ENCODE peak calls at places on chromosomes 7 and 10, in five cellular contexts. X is GM12891, P is GM12878, W is SK-N-SH, K is HepG2. H is an unnamed sample.
A peak's percentile ranks its signal among the peaks of the same experiment; 100 is the strongest.

GRCh38 chr10:614772-615582 is 74.5 kb downstream of the DIP2C start:
- DNase-seq in X (no peak), P (no peak), W (peak; percentile 56), K (no peak), H (no peak)

GRCh38 chr7:44288811-44289340 is 36.5 kb downstream of the CAMK2B start:
- DNase-seq in X (no peak), P (no peak), W (peak; percentile 32), K (no peak), H (no peak)

GRCh38 chr7:50270531-50271018 is 33.9 kb upstream of the IKZF1 start:
- DNase-seq in X (no peak), P (peak; percentile 94), W (no peak), K (no peak), H (no peak)

GRCh38 chr10:72364239-72364777 is 9.6 kb upstream of the DNAJB12 start:
- DNase-seq in X (peak; percentile 64), P (peak; percentile 59), W (peak; percentile 83), K (peak; percentile 68), H (peak; percentile 70)

GRCh38 chr7:135771961-135772638 is 23.5 kb upstream of the FAM180A start:
- DNase-seq in X (no peak), P (no peak), W (no peak), K (no peak), H (no peak)

GRCh38 chr7:127717502-127718125 is 65.6 kb downstream of the SND1 start:
- DNase-seq in X (no peak), P (no peak), W (no peak), K (no peak), H (no peak)

GRCh38 chr7:155508372-155509024 is 37.9 kb downstream of the CNPY1 start:
- DNase-seq in X (no peak), P (no peak), W (no peak), K (no peak), H (no peak)

GRCh38 chr7:55432937-55433784 is 68.0 kb downstream of the LANCL2 start:
- DNase-seq in X (no peak), P (no peak), W (peak; percentile 83), K (peak; percentile 50), H (no peak)

GRCh38 chr7:157704365-157704764 is 367.6 kb downstream of the DNAJB6 start:
- DNase-seq in X (no peak), P (no peak), W (no peak), K (no peak), H (no peak)

GRCh38 chr10:113041841-113042745 is 92.0 kb downstream of the TCF7L2 start:
- DNase-seq in X (no peak), P (no peak), W (no peak), K (no peak), H (no peak)

GRCh38 chr10:5971315-5971832 is 6.0 kb downstream of the IL15RA start:
- DNase-seq in X (no peak), P (no peak), W (no peak), K (no peak), H (no peak)

GRCh38 chr10:75097666-75098285 is 13.7 kb upstream of the SAMD8 start:
- DNase-seq in X (no peak), P (no peak), W (no peak), K (peak; percentile 20), H (no peak)

GRCh38 chr10:60230892-60231291 is 158.8 kb downstream of the ANK3 start:
- DNase-seq in X (no peak), P (no peak), W (no peak), K (no peak), H (no peak)

GRCh38 chr10:62382831-62383230 is 8.7 kb downstream of the ZNF365 start:
- DNase-seq in X (no peak), P (no peak), W (no peak), K (no peak), H (no peak)

GRCh38 chr10:43284341-43284910 is 17.6 kb upstream of the RASGEF1A start:
- DNase-seq in X (no peak), P (no peak), W (no peak), K (no peak), H (no peak)

GRCh38 chr10:21406595-21407218 is 118.8 kb downstream of the SKIDA1 start:
- DNase-seq in X (no peak), P (no peak), W (no peak), K (no peak), H (no peak)

GRCh38 chr7:110841840-110842579 is 248.9 kb upstream of the LRRN3 start:
- DNase-seq in X (no peak), P (no peak), W (peak; percentile 27), K (no peak), H (no peak)

GRCh38 chr7:4066626-4067475 is 615.2 kb upstream of the FOXK1 start:
- DNase-seq in X (no peak), P (no peak), W (no peak), K (no peak), H (no peak)

GRCh38 chr7:16874061-16874460 is 7.7 kb downstream of the AGR3 start:
- DNase-seq in X (no peak), P (no peak), W (no peak), K (no peak), H (no peak)

GRCh38 chr10:90424730-90425129 is 433.1 kb downstream of the HTR7 start:
- DNase-seq in X (no peak), P (no peak), W (no peak), K (no peak), H (no peak)

GRCh38 chr10:93458821-93459257 is 23.3 kb downstream of the MYOF start:
- DNase-seq in X (no peak), P (no peak), W (no peak), K (peak; percentile 55), H (no peak)

GRCh38 chr7:107277331-107277730 is 108.5 kb downstream of the HBP1 start:
- DNase-seq in X (no peak), P (no peak), W (no peak), K (no peak), H (no peak)

GRCh38 chr7:32299133-32299702 is 191.0 kb downstream of the LSM5 start:
- DNase-seq in X (no peak), P (no peak), W (no peak), K (no peak), H (no peak)

GRCh38 chr7:27606270-27607209 is 56.1 kb downstream of the HIBADH start:
- DNase-seq in X (no peak), P (no peak), W (no peak), K (peak; percentile 79), H (no peak)

GRCh38 chr10:111656066-111656465 is 527.5 kb downstream of the GPAM start:
- DNase-seq in X (no peak), P (no peak), W (no peak), K (no peak), H (no peak)
- TF ChIP-seq TAF1 in X (no peak), P (no peak), W (no peak), K (no peak), H (no peak)

DNA sequence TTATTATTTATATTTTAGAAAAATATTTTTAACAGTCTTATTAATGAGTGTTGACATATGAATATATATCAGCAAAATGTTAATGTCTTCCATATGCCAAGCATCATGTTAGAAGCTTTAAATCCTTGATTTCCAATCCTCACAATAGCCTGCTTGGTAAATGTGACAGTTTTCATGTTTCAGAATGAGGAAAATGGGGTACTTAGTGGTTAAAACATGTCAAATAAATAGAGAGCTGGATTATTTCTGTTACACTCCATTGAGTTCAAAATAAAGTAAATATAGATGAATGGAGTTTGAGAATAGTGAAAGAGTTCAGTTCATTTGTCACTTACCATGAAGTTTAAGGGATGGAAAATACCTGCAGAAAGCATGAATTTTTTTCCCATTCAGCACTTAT is 377.4 kb downstream of the MALRD1 start:
- DNase-seq in X (no peak), P (no peak), W (no peak), K (no peak), H (no peak)
- TF ChIP-seq POLR2AphosphoS5 in X (no peak), P (no peak), W (no peak), K (no peak), H (no peak)

DNA sequence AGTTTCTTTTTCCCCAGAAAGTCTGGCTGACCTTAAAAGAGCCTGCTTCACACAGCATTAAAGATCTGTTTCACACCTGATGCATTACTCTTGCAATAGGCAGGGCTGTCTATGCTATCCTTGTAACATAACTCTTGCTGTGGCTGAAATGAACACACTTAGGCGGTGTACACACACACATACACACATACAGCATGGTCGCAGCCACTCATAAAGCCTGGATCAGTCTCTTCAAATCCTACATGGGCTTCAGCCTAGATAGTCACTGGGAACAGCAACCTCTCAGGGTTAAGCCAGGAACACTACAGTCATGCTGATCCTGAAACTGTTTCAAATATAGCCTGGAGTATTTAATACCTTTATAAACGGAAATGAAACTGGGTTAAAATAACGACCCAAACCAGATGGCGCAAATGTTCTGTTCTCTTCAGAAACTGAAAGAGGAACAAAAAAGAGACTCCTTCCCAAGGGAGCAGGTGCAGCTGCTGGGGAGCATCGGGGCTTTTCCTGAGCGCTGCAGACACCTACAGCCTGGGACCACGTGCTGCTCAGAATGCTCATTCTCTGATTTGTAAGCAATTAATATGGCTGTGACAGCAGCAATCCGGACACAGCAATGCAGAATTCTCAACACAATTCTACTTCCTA is 61.0 kb upstream of the SFMBT2 start:
- DNase-seq in X (peak; percentile 16), P (peak; percentile 98), W (no peak), K (no peak), H (peak; percentile 33)
- TF ChIP-seq TAF1 in X (peak; percentile 44), P (peak; percentile 53), W (no peak), K (no peak), H (no peak)

GRCh38 chr7:74040791-74041520 is 13.0 kb downstream of the ELN start:
- DNase-seq in X (no peak), P (no peak), W (no peak), K (no peak), H (no peak)

GRCh38 chr7:74044366-74045350 is 16.7 kb downstream of the ELN start:
- DNase-seq in X (no peak), P (no peak), W (no peak), K (no peak), H (no peak)

GRCh38 chr7:74042746-74043522 is 15.0 kb downstream of the ELN start:
- DNase-seq in X (no peak), P (no peak), W (peak; percentile 87), K (no peak), H (no peak)

GRCh38 chr7:74040101-74040790 is 12.3 kb downstream of the ELN start:
- DNase-seq in X (no peak), P (no peak), W (no peak), K (no peak), H (no peak)

DNA sequence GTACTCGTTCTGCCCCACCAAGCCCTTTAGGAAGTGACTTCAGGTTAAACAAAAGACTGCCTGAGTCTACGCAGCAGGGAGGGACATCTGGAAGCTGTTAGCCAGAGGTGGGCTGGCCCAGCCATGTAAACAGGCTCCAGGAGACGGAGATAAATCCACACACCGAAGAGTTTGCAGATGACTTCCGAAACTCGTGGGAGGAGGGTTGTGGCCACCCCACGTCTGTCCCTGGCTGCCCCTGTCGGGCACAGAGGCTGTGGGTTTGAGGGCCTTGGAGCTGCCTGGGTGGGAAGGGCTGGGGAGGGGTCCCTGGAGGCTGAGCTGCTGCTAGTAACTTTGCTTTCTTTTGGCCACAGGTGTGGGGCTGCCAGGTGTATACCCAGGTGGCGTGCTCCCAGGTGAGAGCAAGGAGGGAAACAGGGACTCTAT is 15.6 kb downstream of the ELN start:
- DNase-seq in X (no peak), P (no peak), W (peak; percentile 91), K (no peak), H (no peak)
- TF ChIP-seq POLR2AphosphoS5 in X (no peak), P (no peak), W (peak; percentile 64), K (no peak), H (no peak)

GRCh38 chr10:131320860-131321604 is 9.5 kb upstream of the TCERG1L start:
- DNase-seq in X (no peak), P (no peak), W (no peak), K (no peak), H (no peak)
- TF ChIP-seq TAF1 in X (no peak), P (no peak), W (no peak), K (no peak), H (no peak)

H was measured in GM12892.